ENCODE peak calls at places on chromosomes 3 and 15, in nine cellular contexts. One of them, this sample, is unnamed.

GRCh38 chr3:69558912-69559311 is 173.0 kb upstream of the FRMD4B start:
- DNase-seq in GM10248: no peak
- DNase-seq in tibial nerve: peak
- DNase-seq in lower leg skin: peak
- DNase-seq in kidney: no peak
- DNase-seq in A549: no peak
- DNase-seq in HCT116: no peak
- DNase-seq in mammary epithelial cell: peak
- DNase-seq in RWPE1: peak
- DNase-seq in this sample: no peak

GRCh38 chr15:40493089-40493840 is 22.5 kb downstream of the CHST14 start:
- DNase-seq in kidney: no peak
- DNase-seq in HCT116: no peak
- DNase-seq in tibial nerve: no peak
- DNase-seq in mammary epithelial cell: peak
- DNase-seq in GM10248: no peak
- DNase-seq in lower leg skin: no peak
- DNase-seq in RWPE1: peak
- DNase-seq in A549: no peak
- DNase-seq in this sample: no peak

GRCh38 chr3:66414846-66415245 is 86.0 kb downstream of the LRIG1 start:
- DNase-seq in RWPE1: no peak
- DNase-seq in lower leg skin: no peak
- DNase-seq in tibial nerve: no peak
- DNase-seq in A549: no peak
- DNase-seq in HCT116: no peak
- DNase-seq in GM10248: no peak
- DNase-seq in mammary epithelial cell: no peak
- DNase-seq in kidney: no peak
- DNase-seq in this sample: no peak

GRCh38 chr15:40320931-40321371 is 2.5 kb upstream of the INAFM2 start:
- DNase-seq in mammary epithelial cell: peak
- DNase-seq in HCT116: peak
- DNase-seq in GM10248: peak
- DNase-seq in A549: peak
- DNase-seq in tibial nerve: no peak
- DNase-seq in lower leg skin: no peak
- DNase-seq in RWPE1: peak
- DNase-seq in kidney: no peak
- DNase-seq in this sample: peak

GRCh38 chr3:54538346-54538745 is 389.5 kb downstream of the LRTM1 start:
- DNase-seq in mammary epithelial cell: peak
- DNase-seq in lower leg skin: no peak
- DNase-seq in HCT116: no peak
- DNase-seq in A549: peak
- DNase-seq in RWPE1: no peak
- DNase-seq in GM10248: no peak
- DNase-seq in tibial nerve: no peak
- DNase-seq in kidney: no peak
- DNase-seq in this sample: no peak

GRCh38 chr3:81516042-81516441 is 245.4 kb downstream of the GBE1 start:
- DNase-seq in A549: no peak
- DNase-seq in HCT116: no peak
- DNase-seq in GM10248: no peak
- DNase-seq in lower leg skin: no peak
- DNase-seq in kidney: no peak
- DNase-seq in tibial nerve: no peak
- DNase-seq in RWPE1: no peak
- DNase-seq in mammary epithelial cell: no peak
- DNase-seq in this sample: no peak

GRCh38 chr3:187040637-187041361 is 98.5 kb downstream of the RPL39L start:
- DNase-seq in RWPE1: no peak
- DNase-seq in HCT116: no peak
- DNase-seq in lower leg skin: no peak
- DNase-seq in mammary epithelial cell: peak
- DNase-seq in GM10248: no peak
- DNase-seq in A549: peak
- DNase-seq in tibial nerve: no peak
- DNase-seq in kidney: no peak
- DNase-seq in this sample: no peak

GRCh38 chr15:38474155-38474757 is 20.3 kb downstream of the FAM98B start:
- DNase-seq in HCT116: peak
- DNase-seq in A549: peak
- DNase-seq in kidney: no peak
- DNase-seq in GM10248: peak
- DNase-seq in lower leg skin: peak
- DNase-seq in mammary epithelial cell: peak
- DNase-seq in tibial nerve: no peak
- DNase-seq in RWPE1: peak
- DNase-seq in this sample: no peak

GRCh38 chr3:12560505-12561188 is 3.8 kb downstream of the MKRN2 start:
- DNase-seq in mammary epithelial cell: no peak
- DNase-seq in RWPE1: no peak
- DNase-seq in lower leg skin: no peak
- DNase-seq in tibial nerve: no peak
- DNase-seq in A549: no peak
- DNase-seq in kidney: no peak
- DNase-seq in GM10248: peak
- DNase-seq in HCT116: no peak
- DNase-seq in this sample: no peak

GRCh38 chr3:59486468-59486964 is 436.7 kb upstream of the CFAP20DC start:
- DNase-seq in GM10248: no peak
- DNase-seq in HCT116: no peak
- DNase-seq in RWPE1: no peak
- DNase-seq in tibial nerve: no peak
- DNase-seq in kidney: no peak
- DNase-seq in A549: no peak
- DNase-seq in mammary epithelial cell: no peak
- DNase-seq in lower leg skin: no peak
- DNase-seq in this sample: no peak

GRCh38 chr3:31377045-31377642 is 155.6 kb upstream of the STT3B start:
- DNase-seq in lower leg skin: peak
- DNase-seq in kidney: no peak
- DNase-seq in GM10248: no peak
- DNase-seq in A549: peak
- DNase-seq in mammary epithelial cell: peak
- DNase-seq in HCT116: peak
- DNase-seq in RWPE1: peak
- DNase-seq in tibial nerve: no peak
- DNase-seq in this sample: no peak

GRCh38 chr15:96344706-96345559 is 14.4 kb downstream of the NR2F2 start:
- DNase-seq in GM10248: no peak
- DNase-seq in mammary epithelial cell: no peak
- DNase-seq in A549: no peak
- DNase-seq in kidney: peak
- DNase-seq in RWPE1: no peak
- DNase-seq in tibial nerve: no peak
- DNase-seq in HCT116: no peak
- DNase-seq in lower leg skin: no peak
- DNase-seq in this sample: no peak

GRCh38 chr3:56998081-56998529 is 62.4 kb upstream of the SPATA12 start:
- DNase-seq in lower leg skin: no peak
- DNase-seq in mammary epithelial cell: no peak
- DNase-seq in RWPE1: no peak
- DNase-seq in GM10248: no peak
- DNase-seq in kidney: no peak
- DNase-seq in HCT116: no peak
- DNase-seq in A549: no peak
- DNase-seq in tibial nerve: no peak
- DNase-seq in this sample: no peak

GRCh38 chr15:36590838-36591237 is 11.4 kb downstream of the CDIN1 start:
- DNase-seq in GM10248: no peak
- DNase-seq in kidney: no peak
- DNase-seq in RWPE1: no peak
- DNase-seq in HCT116: no peak
- DNase-seq in mammary epithelial cell: peak
- DNase-seq in A549: no peak
- DNase-seq in lower leg skin: no peak
- DNase-seq in tibial nerve: no peak
- DNase-seq in this sample: no peak

GRCh38 chr15:58518626-58519025 is 86.8 kb downstream of the LIPC start:
- DNase-seq in mammary epithelial cell: no peak
- DNase-seq in lower leg skin: no peak
- DNase-seq in tibial nerve: no peak
- DNase-seq in A549: no peak
- DNase-seq in GM10248: no peak
- DNase-seq in HCT116: no peak
- DNase-seq in RWPE1: no peak
- DNase-seq in kidney: no peak
- DNase-seq in this sample: no peak

GRCh38 chr3:32239638-32240550 is 1.4 kb downstream of the CMTM8 start:
- DNase-seq in RWPE1: peak
- DNase-seq in mammary epithelial cell: no peak
- DNase-seq in kidney: no peak
- DNase-seq in tibial nerve: no peak
- DNase-seq in lower leg skin: no peak
- DNase-seq in HCT116: peak
- DNase-seq in GM10248: peak
- DNase-seq in A549: peak
- DNase-seq in this sample: peak

GRCh38 chr3:165903885-165904284 is 66.7 kb upstream of the BCHE start:
- DNase-seq in HCT116: no peak
- DNase-seq in RWPE1: no peak
- DNase-seq in kidney: no peak
- DNase-seq in A549: peak
- DNase-seq in lower leg skin: no peak
- DNase-seq in mammary epithelial cell: peak
- DNase-seq in GM10248: no peak
- DNase-seq in tibial nerve: no peak
- DNase-seq in this sample: no peak

GRCh38 chr3:187027531-187027936 is 97.2 kb downstream of the ST6GAL1 start:
- DNase-seq in HCT116: no peak
- DNase-seq in mammary epithelial cell: no peak
- DNase-seq in lower leg skin: no peak
- DNase-seq in RWPE1: no peak
- DNase-seq in kidney: no peak
- DNase-seq in A549: no peak
- DNase-seq in tibial nerve: no peak
- DNase-seq in GM10248: no peak
- DNase-seq in this sample: no peak

GRCh38 chr3:11291808-11292207 is 19.6 kb downstream of the ATG7 start:
- DNase-seq in A549: no peak
- DNase-seq in mammary epithelial cell: no peak
- DNase-seq in GM10248: no peak
- DNase-seq in kidney: no peak
- DNase-seq in tibial nerve: no peak
- DNase-seq in RWPE1: no peak
- DNase-seq in HCT116: no peak
- DNase-seq in lower leg skin: no peak
- DNase-seq in this sample: no peak

DNA sequence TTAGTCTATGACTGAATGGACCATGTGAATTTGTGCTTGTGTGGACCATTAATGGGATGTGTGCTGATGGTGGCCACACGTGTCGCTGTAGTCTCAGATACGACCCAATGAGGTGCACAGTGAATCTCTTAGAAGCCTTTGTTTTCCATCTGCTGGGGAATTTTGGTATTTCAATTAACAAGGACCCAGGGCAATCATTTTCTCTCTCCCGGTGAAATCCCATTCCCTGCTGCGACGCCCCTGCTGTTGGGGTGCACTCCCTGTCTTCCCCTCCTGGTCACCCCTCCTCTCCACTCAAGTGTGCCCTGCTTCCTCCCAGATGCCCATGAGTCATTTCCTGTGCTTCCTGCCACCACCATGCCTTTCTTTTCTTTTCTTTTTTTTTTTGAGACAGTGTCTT is 32.7 kb downstream of the EBLN2 start:
- DNase-seq in kidney: no peak
- DNase-seq in mammary epithelial cell: peak
- DNase-seq in HCT116: peak
- DNase-seq in lower leg skin: no peak
- DNase-seq in GM10248: no peak
- DNase-seq in tibial nerve: no peak
- DNase-seq in A549: peak
- DNase-seq in RWPE1: peak
- DNase-seq in this sample: no peak
- TF ChIP-seq CTCF in kidney: no peak
- TF ChIP-seq CTCF in mammary epithelial cell: peak
- TF ChIP-seq CTCF in HCT116: peak
- TF ChIP-seq CTCF in lower leg skin: no peak
- TF ChIP-seq CTCF in GM10248: no peak
- TF ChIP-seq CTCF in tibial nerve: no peak
- TF ChIP-seq CTCF in A549: no peak
- TF ChIP-seq CTCF in RWPE1: no peak
- TF ChIP-seq CTCF in this sample: peak

DNA sequence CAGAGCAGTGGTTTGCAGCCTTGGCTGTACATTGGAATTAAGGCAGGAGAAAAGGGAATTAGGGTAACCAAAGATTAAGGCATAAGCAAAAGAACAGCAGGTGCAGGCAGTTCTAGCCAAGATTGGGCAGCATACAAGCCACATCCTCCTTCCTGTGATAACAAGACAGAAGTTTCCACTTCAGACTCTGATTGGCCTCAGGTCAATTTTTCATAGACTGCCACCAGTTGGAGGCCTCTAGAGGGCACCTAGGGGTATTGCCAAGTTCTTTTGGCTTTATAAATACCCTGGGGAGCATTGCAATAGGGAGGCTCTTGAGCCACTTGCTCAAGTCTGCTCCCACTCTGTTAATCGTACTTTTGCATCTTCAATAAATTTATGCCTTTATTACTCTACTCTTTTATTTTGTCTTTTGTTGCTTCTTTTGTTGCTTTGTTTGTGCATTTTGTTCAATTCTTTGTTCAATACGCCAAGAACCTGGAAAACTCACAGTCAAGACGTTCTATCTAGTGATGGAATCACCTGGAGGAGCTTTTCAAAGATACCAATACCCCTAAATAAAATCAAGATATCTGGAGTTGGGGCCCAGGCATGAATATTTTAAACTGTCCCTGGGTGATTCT is 32.2 kb upstream of the FMN1 start:
- DNase-seq in A549: peak
- DNase-seq in tibial nerve: no peak
- DNase-seq in RWPE1: peak
- DNase-seq in mammary epithelial cell: peak
- DNase-seq in GM10248: no peak
- DNase-seq in lower leg skin: peak
- DNase-seq in HCT116: peak
- DNase-seq in kidney: no peak
- DNase-seq in this sample: no peak
- TF ChIP-seq CTCF in A549: peak
- TF ChIP-seq CTCF in tibial nerve: no peak
- TF ChIP-seq CTCF in RWPE1: peak
- TF ChIP-seq CTCF in mammary epithelial cell: peak
- TF ChIP-seq CTCF in GM10248: no peak
- TF ChIP-seq CTCF in lower leg skin: no peak
- TF ChIP-seq CTCF in HCT116: peak
- TF ChIP-seq CTCF in kidney: peak
- TF ChIP-seq CTCF in this sample: peak

GRCh38 chr15:72685301-72685924 is 569 bp downstream of the HIGD2B start:
- DNase-seq in HCT116: no peak
- DNase-seq in tibial nerve: no peak
- DNase-seq in GM10248: no peak
- DNase-seq in kidney: no peak
- DNase-seq in RWPE1: no peak
- DNase-seq in mammary epithelial cell: no peak
- DNase-seq in A549: no peak
- DNase-seq in lower leg skin: no peak
- DNase-seq in this sample: no peak
- TF ChIP-seq CTCF in HCT116: peak
- TF ChIP-seq CTCF in tibial nerve: no peak
- TF ChIP-seq CTCF in GM10248: no peak
- TF ChIP-seq CTCF in kidney: no peak
- TF ChIP-seq CTCF in RWPE1: no peak
- TF ChIP-seq CTCF in mammary epithelial cell: no peak
- TF ChIP-seq CTCF in A549: no peak
- TF ChIP-seq CTCF in lower leg skin: no peak
- TF ChIP-seq CTCF in this sample: peak

GRCh38 chr3:181985386-181985785 is 273.7 kb downstream of the SOX2 start:
- DNase-seq in A549: no peak
- DNase-seq in HCT116: no peak
- DNase-seq in lower leg skin: no peak
- DNase-seq in RWPE1: no peak
- DNase-seq in kidney: no peak
- DNase-seq in mammary epithelial cell: no peak
- DNase-seq in tibial nerve: no peak
- DNase-seq in GM10248: no peak
- DNase-seq in this sample: no peak
- TF ChIP-seq CTCF in A549: no peak
- TF ChIP-seq CTCF in HCT116: no peak
- TF ChIP-seq CTCF in lower leg skin: no peak
- TF ChIP-seq CTCF in RWPE1: no peak
- TF ChIP-seq CTCF in kidney: no peak
- TF ChIP-seq CTCF in mammary epithelial cell: no peak
- TF ChIP-seq CTCF in tibial nerve: no peak
- TF ChIP-seq CTCF in GM10248: no peak
- TF ChIP-seq CTCF in this sample: no peak

This sample was measured in glutamatergic neuron.